ENCODE peak calls at places on chromosomes 12 and 14, in nine cellular contexts. R is osteoblast; L is GM23248; Z is CD8-positive, alpha-beta memory T cell; J is heart left ventricle; W is mammary epithelial cell; G is gastrocnemius medialis; A is adrenal gland; P is uterus. V is an unnamed sample.

GRCh38 chr12:48997719-48998496 is 1.3 kb downstream of the DDN start:
- DNase-seq in R (peak; percentile 93), L (no peak), Z (peak; percentile 12), J (peak; percentile 69), W (no peak), G (no peak), A (no peak), P (no peak), V (peak; percentile 48)

GRCh38 chr12:109612975-109613502 is 39.4 kb downstream of the MVK start:
- DNase-seq in R (peak; percentile 91), L (peak; percentile 45), Z (no peak), J (no peak), W (peak; percentile 29), G (no peak), A (no peak), P (no peak), V (no peak)

GRCh38 chr12:111455448-111456320 is 50.0 kb downstream of the SH2B3 start:
- DNase-seq in R (peak; percentile 93), L (peak; percentile 71), Z (no peak), J (no peak), W (no peak), G (no peak), A (no peak), P (no peak), V (no peak)

GRCh38 chr14:89600950-89601826 is 184.2 kb upstream of the FOXN3 start:
- DNase-seq in R (peak; percentile 55), L (peak; percentile 45), Z (no peak), J (no peak), W (no peak), G (no peak), A (no peak), P (no peak), V (no peak)

GRCh38 chr12:107610030-107610859 is 75.4 kb upstream of the PWP1 start:
- DNase-seq in R (no peak), L (peak; percentile 64), Z (peak; percentile 6), J (no peak), W (no peak), G (no peak), A (no peak), P (no peak), V (no peak)

GRCh38 chr14:92464156-92464555 is 49.4 kb upstream of the RIN3 start:
- DNase-seq in R (no peak), L (no peak), Z (no peak), J (no peak), W (no peak), G (no peak), A (no peak), P (no peak), V (no peak)

GRCh38 chr12:130924946-130925345 is 28.8 kb upstream of the ADGRD1 start:
- DNase-seq in R (no peak), L (no peak), Z (no peak), J (no peak), W (no peak), G (no peak), A (no peak), P (no peak), V (no peak)

GRCh38 chr14:21267886-21268611 is 1.2 kb downstream of the HNRNPC start:
- DNase-seq in R (no peak), L (peak; percentile 63), Z (no peak), J (no peak), W (peak; percentile 64), G (no peak), A (no peak), P (no peak), V (no peak)

GRCh38 chr12:122079532-122080081 is 1.1 kb downstream of the MLXIP start:
- DNase-seq in R (peak; percentile 81), L (peak; percentile 47), Z (no peak), J (no peak), W (no peak), G (peak; percentile 78), A (no peak), P (no peak), V (no peak)

GRCh38 chr12:106288510-106289195 is 13.9 kb upstream of the TCP11L2 start:
- DNase-seq in R (no peak), L (peak; percentile 96), Z (no peak), J (no peak), W (peak; percentile 93), G (no peak), A (no peak), P (no peak), V (no peak)

GRCh38 chr12:121114019-121114639 is 18.5 kb upstream of the P2RX7 start:
- DNase-seq in R (no peak), L (no peak), Z (no peak), J (no peak), W (peak; percentile 58), G (no peak), A (no peak), P (no peak), V (no peak)

GRCh38 chr12:72273851-72274284 is 1.7 kb downstream of the TRHDE start:
- DNase-seq in R (peak; percentile 78), L (no peak), Z (no peak), J (no peak), W (peak; percentile 83), G (no peak), A (no peak), P (peak; percentile 14), V (no peak)

GRCh38 chr14:77151918-77152588 is 10.5 kb upstream of the ZDHHC22 start:
- DNase-seq in R (peak; percentile 92), L (peak; percentile 61), Z (no peak), J (no peak), W (peak; percentile 20), G (no peak), A (no peak), P (no peak), V (no peak)

GRCh38 chr14:36655963-36656768 is 5.5 kb upstream of the PAX9 start:
- DNase-seq in R (peak; percentile 69), L (peak; percentile 42), Z (no peak), J (no peak), W (no peak), G (no peak), A (no peak), P (no peak), V (no peak)

GRCh38 chr14:53751650-53752049 is 205.0 kb downstream of the BMP4 start:
- DNase-seq in R (no peak), L (no peak), Z (no peak), J (no peak), W (no peak), G (no peak), A (no peak), P (no peak), V (no peak)

GRCh38 chr14:24329736-24330135 is 5.1 kb downstream of the ADCY4 start:
- DNase-seq in R (no peak), L (peak; percentile 47), Z (no peak), J (peak; percentile 84), W (no peak), G (no peak), A (no peak), P (no peak), V (peak; percentile 71)

GRCh38 chr14:22221508-22221907 is 367.5 kb downstream of the DAD1 start:
- DNase-seq in R (no peak), L (peak; percentile 44), Z (no peak), J (no peak), W (peak; percentile 13), G (no peak), A (no peak), P (no peak), V (no peak)

GRCh38 chr12:70849265-70849960 is 71.1 kb downstream of the PTPRR start:
- DNase-seq in R (no peak), L (peak; percentile 60), Z (no peak), J (no peak), W (peak; percentile 8), G (no peak), A (no peak), P (no peak), V (no peak)

GRCh38 chr14:80522936-80523335 is 311.6 kb upstream of the DIO2 start:
- DNase-seq in R (no peak), L (peak; percentile 9), Z (no peak), J (no peak), W (no peak), G (no peak), A (no peak), P (no peak), V (no peak)

GRCh38 chr14:36485773-36486172 is 34.3 kb downstream of the NKX2-1 start:
- DNase-seq in R (no peak), L (no peak), Z (no peak), J (no peak), W (no peak), G (no peak), A (no peak), P (no peak), V (no peak)

DNA sequence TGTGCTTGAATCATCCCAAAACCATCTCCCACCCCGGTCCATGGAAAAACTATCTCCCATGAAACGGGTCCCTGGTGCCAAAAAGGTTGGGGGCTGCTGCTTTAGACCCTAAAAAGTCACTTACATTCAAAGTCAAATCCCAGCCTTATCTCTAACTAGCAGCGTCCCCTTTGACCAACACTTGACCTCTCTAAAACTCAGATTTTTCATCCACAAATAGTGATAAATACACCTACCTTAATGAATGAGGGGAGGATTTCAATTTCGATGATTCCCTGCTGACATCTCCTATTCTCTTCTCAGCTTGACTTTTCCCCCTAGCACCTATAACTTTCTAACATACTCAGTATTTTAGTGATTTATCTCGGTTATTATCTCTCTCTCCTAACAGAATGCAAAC is 137.3 kb downstream of the BTG1 start:
- DNase-seq in R (no peak), L (no peak), Z (no peak), J (no peak), W (no peak), G (no peak), A (no peak), P (no peak), V (no peak)
- H3K9me3 ChIP-seq in R (no peaks in the 10 kb centered on the region), L (no peaks in the 10 kb centered on the region), Z (no peaks in the 10 kb centered on the region), J (no peaks in the 10 kb centered on the region), W (no peaks in the 10 kb centered on the region), G (no peaks in the 10 kb centered on the region), A (no peaks in the 10 kb centered on the region), P (no peaks in the 10 kb centered on the region), V (no peaks in the 10 kb centered on the region)

GRCh38 chr14:71597955-71598659 is 334.1 kb upstream of the RGS6 start:
- DNase-seq in R (no peak), L (no peak), Z (no peak), J (no peak), W (no peak), G (no peak), A (no peak), P (no peak), V (no peak)
- H3K27ac ChIP-seq in R (no peak overlapping the region), L (no peak overlapping the region), Z (no peak overlapping the region), J (no peak overlapping the region), W (no peak overlapping the region), G (no peak overlapping the region), A (no peak overlapping the region), P (no peak overlapping the region), V (no peak overlapping the region)

DNA sequence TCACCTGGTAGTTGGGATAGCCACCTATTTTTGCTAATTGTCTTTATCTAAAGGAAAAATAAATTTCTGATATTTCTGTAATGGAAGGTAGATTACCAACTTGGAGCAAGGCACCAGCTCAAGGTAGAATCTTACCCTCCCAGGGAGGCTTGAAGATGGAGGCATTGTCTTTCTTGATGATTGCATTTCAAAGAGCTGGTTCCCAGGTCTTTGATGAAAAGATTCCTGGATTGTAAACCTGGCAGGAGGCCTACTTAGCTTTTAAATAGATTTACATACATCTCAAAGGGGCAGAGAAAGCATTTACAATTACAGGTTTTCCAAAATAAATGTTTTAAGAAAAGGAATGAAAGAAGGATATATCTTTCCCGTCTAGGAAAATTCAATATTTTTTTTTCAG is 729.2 kb downstream of the LRFN5 start:
- DNase-seq in R (no peak), L (no peak), Z (no peak), J (no peak), W (no peak), G (no peak), A (no peak), P (no peak), V (no peak)
- H3K9me3 ChIP-seq in R (no peaks in the 10 kb centered on the region), L (no peaks in the 10 kb centered on the region), Z (no peaks in the 10 kb centered on the region), J (no peaks in the 10 kb centered on the region), W (peaks cover 2% of the 10 kb centered on the region), G (no peaks in the 10 kb centered on the region), A (no peaks in the 10 kb centered on the region), P (no peaks in the 10 kb centered on the region), V (no peaks in the 10 kb centered on the region)

GRCh38 chr14:102929349-102930137 is 7.1 kb downstream of the AMN start:
- DNase-seq in R (peak; percentile 88), L (peak; percentile 39), Z (peak; percentile 17), J (no peak), W (no peak), G (no peak), A (no peak), P (no peak), V (no peak)
- H3K27ac ChIP-seq in R (no peak overlapping the region), L (no peak overlapping the region), Z (no peak overlapping the region), J (no peak overlapping the region), W (no peak overlapping the region), G (no peak overlapping the region), A (no peak overlapping the region), P (no peak overlapping the region), V (no peak overlapping the region)